ENCODE peak calls at places on chromosomes 3 and 15, in four cellular contexts. One of them, this sample, is unnamed. For H3K4me1, the result is how much of the 10 kb centered on the place peaks cover.

GRCh38 chr15:23422946-23423708 is 23.9 kb downstream of the GOLGA6L2 start:
- DNase-seq in right cardiac atrium: no peak
- DNase-seq in GM23338: no peak
- DNase-seq in heart right ventricle: no peak
- DNase-seq in this sample: no peak

GRCh38 chr15:81747477-81747876 is 298.3 kb downstream of the MEX3B start:
- DNase-seq in right cardiac atrium: no peak
- DNase-seq in GM23338: no peak
- DNase-seq in heart right ventricle: no peak
- DNase-seq in this sample: no peak

GRCh38 chr3:38622336-38622735 is 27.2 kb downstream of the SCN5A start:
- DNase-seq in right cardiac atrium: no peak
- DNase-seq in GM23338: no peak
- DNase-seq in heart right ventricle: no peak
- DNase-seq in this sample: no peak

GRCh38 chr3:126197854-126198584 is 17.6 kb upstream of the ALDH1L1 start:
- DNase-seq in right cardiac atrium: peak
- DNase-seq in GM23338: peak
- DNase-seq in heart right ventricle: peak
- DNase-seq in this sample: no peak

GRCh38 chr15:63156708-63157065 is 590 bp downstream of the RPS27L start:
- DNase-seq in right cardiac atrium: no peak
- DNase-seq in GM23338: peak
- DNase-seq in heart right ventricle: peak
- DNase-seq in this sample: no peak

GRCh38 chr3:101170806-101171558 is 149.4 kb downstream of the IMPG2 start:
- DNase-seq in right cardiac atrium: no peak
- DNase-seq in GM23338: no peak
- DNase-seq in heart right ventricle: no peak
- DNase-seq in this sample: no peak

GRCh38 chr15:41789237-41789636 is 15.0 kb downstream of the MAPKBP1 start:
- DNase-seq in right cardiac atrium: no peak
- DNase-seq in GM23338: no peak
- DNase-seq in heart right ventricle: no peak
- DNase-seq in this sample: no peak

GRCh38 chr15:94083467-94083991 is 147.8 kb upstream of the MCTP2 start:
- DNase-seq in right cardiac atrium: no peak
- DNase-seq in GM23338: no peak
- DNase-seq in heart right ventricle: no peak
- DNase-seq in this sample: no peak

GRCh38 chr15:35168464-35168863 is 83.4 kb upstream of the NANOGP8 start:
- DNase-seq in right cardiac atrium: no peak
- DNase-seq in GM23338: no peak
- DNase-seq in heart right ventricle: no peak
- DNase-seq in this sample: no peak

GRCh38 chr15:77867266-77868047 is 210.1 kb downstream of the TBC1D2B start:
- DNase-seq in right cardiac atrium: peak
- DNase-seq in GM23338: no peak
- DNase-seq in heart right ventricle: no peak
- DNase-seq in this sample: no peak

GRCh38 chr15:48336940-48337339 is 5.7 kb downstream of the DUT start:
- DNase-seq in right cardiac atrium: no peak
- DNase-seq in GM23338: peak
- DNase-seq in heart right ventricle: no peak
- DNase-seq in this sample: no peak

GRCh38 chr3:32575451-32575850 is 4.8 kb upstream of the DYNC1LI1 start:
- DNase-seq in right cardiac atrium: no peak
- DNase-seq in GM23338: no peak
- DNase-seq in heart right ventricle: no peak
- DNase-seq in this sample: no peak

GRCh38 chr3:161156936-161157335 is 51.8 kb upstream of the B3GALNT1 start:
- DNase-seq in right cardiac atrium: no peak
- DNase-seq in GM23338: no peak
- DNase-seq in heart right ventricle: no peak
- DNase-seq in this sample: no peak

GRCh38 chr3:72100062-72100511 is 315.1 kb upstream of the PROK2 start:
- DNase-seq in right cardiac atrium: peak
- DNase-seq in GM23338: peak
- DNase-seq in heart right ventricle: no peak
- DNase-seq in this sample: no peak

GRCh38 chr3:151347432-151347831 is 18.1 kb upstream of the P2RY13 start:
- DNase-seq in right cardiac atrium: no peak
- DNase-seq in GM23338: peak
- DNase-seq in heart right ventricle: no peak
- DNase-seq in this sample: no peak

GRCh38 chr15:68885070-68885469 is 45.3 kb upstream of the SPESP1 start:
- DNase-seq in right cardiac atrium: no peak
- DNase-seq in GM23338: peak
- DNase-seq in heart right ventricle: no peak
- DNase-seq in this sample: no peak

GRCh38 chr15:89377842-89378698 is 43.4 kb upstream of the POLG start:
- DNase-seq in right cardiac atrium: peak
- DNase-seq in GM23338: peak
- DNase-seq in heart right ventricle: no peak
- DNase-seq in this sample: no peak

GRCh38 chr3:102174312-102174712 is 260.5 kb upstream of the ZPLD1 start:
- DNase-seq in right cardiac atrium: no peak
- DNase-seq in GM23338: no peak
- DNase-seq in heart right ventricle: no peak
- DNase-seq in this sample: no peak

GRCh38 chr3:56428667-56429066 is 39.6 kb downstream of the ERC2 start:
- DNase-seq in right cardiac atrium: no peak
- DNase-seq in GM23338: no peak
- DNase-seq in heart right ventricle: no peak
- DNase-seq in this sample: no peak

GRCh38 chr15:66720206-66721010 is 18.4 kb downstream of the SMAD6 start:
- DNase-seq in right cardiac atrium: peak
- DNase-seq in GM23338: no peak
- DNase-seq in heart right ventricle: no peak
- DNase-seq in this sample: peak

GRCh38 chr15:39514933-39515332 is 65.9 kb upstream of the THBS1 start:
- DNase-seq in right cardiac atrium: no peak
- DNase-seq in GM23338: no peak
- DNase-seq in heart right ventricle: no peak
- DNase-seq in this sample: no peak

GRCh38 chr3:51282931-51283330 is 102.2 kb upstream of the MANF start:
- DNase-seq in right cardiac atrium: no peak
- DNase-seq in GM23338: no peak
- DNase-seq in heart right ventricle: no peak
- DNase-seq in this sample: no peak

GRCh38 chr15:87626835-87627234 is 629.7 kb downstream of the NTRK3 start:
- DNase-seq in right cardiac atrium: no peak
- DNase-seq in GM23338: no peak
- DNase-seq in heart right ventricle: no peak
- DNase-seq in this sample: no peak

GRCh38 chr3:14142567-14143270 is 17.9 kb downstream of the TMEM43 start:
- DNase-seq in right cardiac atrium: peak
- DNase-seq in GM23338: no peak
- DNase-seq in heart right ventricle: no peak
- DNase-seq in this sample: peak

GRCh38 chr15:63089260-63090043 is 32.2 kb upstream of the LACTB start:
- DNase-seq in right cardiac atrium: no peak
- DNase-seq in GM23338: peak
- DNase-seq in heart right ventricle: peak
- DNase-seq in this sample: no peak

GRCh38 chr3:189766416-189766815 is 135.2 kb downstream of the TP63 start:
- DNase-seq in right cardiac atrium: no peak
- DNase-seq in GM23338: peak
- DNase-seq in heart right ventricle: no peak
- DNase-seq in this sample: no peak

GRCh38 chr15:62606376-62607164 is 436.0 kb upstream of the TPM1 start:
- DNase-seq in right cardiac atrium: no peak
- DNase-seq in GM23338: no peak
- DNase-seq in heart right ventricle: no peak
- DNase-seq in this sample: no peak

GRCh38 chr3:180316321-180316720 is 279.6 kb upstream of the PEX5L start:
- DNase-seq in right cardiac atrium: no peak
- DNase-seq in GM23338: no peak
- DNase-seq in heart right ventricle: no peak
- DNase-seq in this sample: no peak

GRCh38 chr3:85589145-85589544 is 630.4 kb downstream of the CADM2 start:
- DNase-seq in right cardiac atrium: no peak
- DNase-seq in GM23338: no peak
- DNase-seq in heart right ventricle: no peak
- DNase-seq in this sample: no peak

GRCh38 chr3:79314962-79315361 is 452.8 kb downstream of the ROBO1 start:
- DNase-seq in right cardiac atrium: no peak
- DNase-seq in GM23338: no peak
- DNase-seq in heart right ventricle: no peak
- DNase-seq in this sample: no peak

GRCh38 chr3:176147251-176147650 is 1050.0 kb downstream of the TBL1XR1 start:
- DNase-seq in right cardiac atrium: no peak
- DNase-seq in GM23338: no peak
- DNase-seq in heart right ventricle: no peak
- DNase-seq in this sample: no peak

GRCh38 chr15:88202231-88202630 is 54.3 kb downstream of the NTRK3 start:
- DNase-seq in right cardiac atrium: no peak
- DNase-seq in GM23338: no peak
- DNase-seq in heart right ventricle: no peak
- DNase-seq in this sample: no peak

GRCh38 chr3:158804441-158804840 is 2.6 kb downstream of the MFSD1 start:
- DNase-seq in right cardiac atrium: no peak
- DNase-seq in GM23338: no peak
- DNase-seq in heart right ventricle: no peak
- DNase-seq in this sample: no peak
- H3K4me3 ChIP-seq in right cardiac atrium: no peak
- H3K4me3 ChIP-seq in GM23338: no peak
- H3K4me3 ChIP-seq in heart right ventricle: no peak
- H3K4me3 ChIP-seq in this sample: no peak

GRCh38 chr15:64620991-64621495 is 154.3 kb downstream of the RBPMS2 start:
- DNase-seq in right cardiac atrium: no peak
- DNase-seq in GM23338: no peak
- DNase-seq in heart right ventricle: no peak
- DNase-seq in this sample: no peak
- H3K4me1 ChIP-seq in right cardiac atrium: under half
- H3K4me1 ChIP-seq in GM23338: under half
- H3K4me1 ChIP-seq in heart right ventricle: under half
- H3K4me1 ChIP-seq in this sample: half or more

GRCh38 chr3:69352305-69353087 is 33.4 kb downstream of the FRMD4B start:
- DNase-seq in right cardiac atrium: no peak
- DNase-seq in GM23338: no peak
- DNase-seq in heart right ventricle: no peak
- DNase-seq in this sample: no peak
- H3K4me3 ChIP-seq in right cardiac atrium: peak
- H3K4me3 ChIP-seq in GM23338: no peak
- H3K4me3 ChIP-seq in heart right ventricle: peak
- H3K4me3 ChIP-seq in this sample: no peak

GRCh38 chr3:53170325-53171108 is 9.5 kb downstream of the PRKCD start:
- DNase-seq in right cardiac atrium: no peak
- DNase-seq in GM23338: no peak
- DNase-seq in heart right ventricle: peak
- DNase-seq in this sample: no peak

GRCh38 chr3:53169045-53169831 is 8.2 kb downstream of the PRKCD start:
- DNase-seq in right cardiac atrium: no peak
- DNase-seq in GM23338: peak
- DNase-seq in heart right ventricle: no peak
- DNase-seq in this sample: no peak

GRCh38 chr3:53171109-53171453 is 10.1 kb downstream of the PRKCD start:
- DNase-seq in right cardiac atrium: no peak
- DNase-seq in GM23338: no peak
- DNase-seq in heart right ventricle: no peak
- DNase-seq in this sample: no peak

GRCh38 chr3:53168175-53168923 is 7.3 kb downstream of the PRKCD start:
- DNase-seq in right cardiac atrium: no peak
- DNase-seq in GM23338: no peak
- DNase-seq in heart right ventricle: no peak
- DNase-seq in this sample: no peak

GRCh38 chr3:53169832-53170324 is 8.9 kb downstream of the PRKCD start:
- DNase-seq in right cardiac atrium: no peak
- DNase-seq in GM23338: no peak
- DNase-seq in heart right ventricle: no peak
- DNase-seq in this sample: no peak
- H3K4me1 ChIP-seq in right cardiac atrium: under half
- H3K4me1 ChIP-seq in GM23338: under half
- H3K4me1 ChIP-seq in heart right ventricle: under half
- H3K4me1 ChIP-seq in this sample: under half

GRCh38 chr3:149368201-149368849 is 9.1 kb downstream of the TM4SF1 start:
- DNase-seq in right cardiac atrium: peak
- DNase-seq in GM23338: no peak
- DNase-seq in heart right ventricle: no peak
- DNase-seq in this sample: no peak
- H3K4me3 ChIP-seq in right cardiac atrium: no peak
- H3K4me3 ChIP-seq in GM23338: no peak
- H3K4me3 ChIP-seq in heart right ventricle: no peak
- H3K4me3 ChIP-seq in this sample: no peak

GRCh38 chr15:60389261-60390077 is 8.3 kb downstream of the ANXA2 start:
- DNase-seq in right cardiac atrium: no peak
- DNase-seq in GM23338: no peak
- DNase-seq in heart right ventricle: no peak
- DNase-seq in this sample: peak
- H3K4me1 ChIP-seq in right cardiac atrium: under half
- H3K4me1 ChIP-seq in GM23338: under half
- H3K4me1 ChIP-seq in heart right ventricle: under half
- H3K4me1 ChIP-seq in this sample: half or more

GRCh38 chr3:8937064-8938020 is 25.9 kb downstream of the RAD18 start:
- DNase-seq in right cardiac atrium: no peak
- DNase-seq in GM23338: no peak
- DNase-seq in heart right ventricle: no peak
- DNase-seq in this sample: no peak

GRCh38 chr3:8929860-8930259 is 33.4 kb downstream of the RAD18 start:
- DNase-seq in right cardiac atrium: no peak
- DNase-seq in GM23338: no peak
- DNase-seq in heart right ventricle: no peak
- DNase-seq in this sample: no peak

GRCh38 chr3:8932507-8932906 is 30.8 kb downstream of the RAD18 start:
- DNase-seq in right cardiac atrium: no peak
- DNase-seq in GM23338: no peak
- DNase-seq in heart right ventricle: no peak
- DNase-seq in this sample: no peak

GRCh38 chr3:8931342-8931741 is 31.9 kb downstream of the RAD18 start:
- DNase-seq in right cardiac atrium: no peak
- DNase-seq in GM23338: no peak
- DNase-seq in heart right ventricle: no peak
- DNase-seq in this sample: no peak
- H3K4me3 ChIP-seq in right cardiac atrium: no peak
- H3K4me3 ChIP-seq in GM23338: no peak
- H3K4me3 ChIP-seq in heart right ventricle: no peak
- H3K4me3 ChIP-seq in this sample: no peak

GRCh38 chr3:9169951-9170850 is 79.2 kb downstream of the SRGAP3 start:
- DNase-seq in right cardiac atrium: no peak
- DNase-seq in GM23338: no peak
- DNase-seq in heart right ventricle: no peak
- DNase-seq in this sample: no peak

GRCh38 chr3:9175421-9175820 is 74.0 kb downstream of the SRGAP3 start:
- DNase-seq in right cardiac atrium: no peak
- DNase-seq in GM23338: no peak
- DNase-seq in heart right ventricle: no peak
- DNase-seq in this sample: no peak

GRCh38 chr3:9170851-9171160 is 78.6 kb downstream of the SRGAP3 start:
- DNase-seq in right cardiac atrium: no peak
- DNase-seq in GM23338: no peak
- DNase-seq in heart right ventricle: no peak
- DNase-seq in this sample: no peak

GRCh38 chr3:9172851-9173320 is 76.6 kb downstream of the SRGAP3 start:
- DNase-seq in right cardiac atrium: no peak
- DNase-seq in GM23338: no peak
- DNase-seq in heart right ventricle: no peak
- DNase-seq in this sample: no peak

GRCh38 chr3:9173445-9173844 is 76.0 kb downstream of the SRGAP3 start:
- DNase-seq in right cardiac atrium: no peak
- DNase-seq in GM23338: no peak
- DNase-seq in heart right ventricle: no peak
- DNase-seq in this sample: no peak
- H3K4me1 ChIP-seq in right cardiac atrium: under half
- H3K4me1 ChIP-seq in GM23338: under half
- H3K4me1 ChIP-seq in heart right ventricle: under half
- H3K4me1 ChIP-seq in this sample: under half

This sample was measured in CD4-positive, CD25-positive, alpha-beta regulatory T cell.